ENCODE peak calls at places on chromosomes 6 and 20, in eight cellular contexts. M is T1000; K is IMR-90; B is A172; X is astrocyte; W is naive thymus-derived CD8-positive, alpha-beta T cell; F is MV-4-11; U is osteocyte. I is an unnamed sample.

GRCh38 chr6:150527100-150527499 is 72.6 kb upstream of the PLEKHG1 start:
- DNase-seq in F (no peak), B (peak; percentile 18), W (no peak), X (peak; percentile 50), U (no peak), M (no peak), K (peak; percentile 2), I (no peak)

GRCh38 chr6:32967151-32968091 is 973 bp upstream of the BRD2 start:
- DNase-seq in B (peak; percentile 46), M (no peak), K (peak; percentile 49), W (peak; percentile 17), F (peak; percentile 74), X (peak; percentile 34), U (no peak), I (peak; percentile 73)

GRCh38 chr6:39953076-39953623 is 18.9 kb upstream of the MOCS1 start:
- DNase-seq in B (no peak), W (no peak), X (no peak), F (no peak), K (no peak), U (no peak), M (no peak), I (no peak)

GRCh38 chr20:46545077-46545826 is 5.2 kb downstream of the OCSTAMP start:
- DNase-seq in M (no peak), U (no peak), X (no peak), K (peak; percentile 21), W (no peak), B (no peak), F (peak; percentile 100), I (no peak)

GRCh38 chr6:158438201-158438600 is 121.7 kb upstream of the TMEM181 start:
- DNase-seq in F (no peak), B (no peak), X (no peak), W (no peak), M (no peak), U (peak; percentile 21), K (no peak), I (no peak)

GRCh38 chr6:1600063-1600763 is 9.5 kb upstream of the FOXC1 start:
- DNase-seq in X (no peak), U (no peak), K (no peak), M (no peak), F (no peak), B (no peak), W (no peak), I (no peak)

GRCh38 chr6:143605894-143606293 is 71.9 kb upstream of the PHACTR2 start:
- DNase-seq in F (no peak), W (no peak), X (no peak), K (no peak), M (no peak), U (no peak), B (no peak), I (no peak)

GRCh38 chr20:4592316-4593148 is 129.2 kb upstream of the PRND start:
- DNase-seq in K (no peak), M (no peak), F (peak; percentile 36), U (peak; percentile 87), B (peak; percentile 29), W (peak; percentile 46), X (no peak), I (no peak)

GRCh38 chr20:13348301-13349239 is 127.5 kb downstream of the ISM1 start:
- DNase-seq in F (no peak), U (no peak), K (peak; percentile 26), B (no peak), M (no peak), X (no peak), W (no peak), I (no peak)

GRCh38 chr6:83536034-83536646 is 23.8 kb downstream of the PRSS35 start:
- DNase-seq in U (no peak), F (peak; percentile 32), B (peak; percentile 30), W (peak; percentile 27), M (no peak), X (peak; percentile 10), K (peak; percentile 53), I (peak; percentile 36)

GRCh38 chr20:61118429-61119224 is 133.4 kb upstream of the CDH4 start:
- DNase-seq in M (no peak), F (no peak), W (no peak), U (peak; percentile 67), X (peak; percentile 75), K (peak; percentile 85), B (peak; percentile 79), I (no peak)

GRCh38 chr6:29509711-29510110 is 22.0 kb upstream of the MAS1L start:
- DNase-seq in K (no peak), B (no peak), M (no peak), W (no peak), F (no peak), X (no peak), U (peak; percentile 53), I (no peak)

GRCh38 chr6:4610256-4610655 is 165.9 kb upstream of the CDYL start:
- DNase-seq in X (peak; percentile 87), U (no peak), B (peak; percentile 68), M (no peak), F (no peak), K (peak; percentile 77), W (no peak), I (no peak)

I was measured in HCT116.